ENCODE peak calls at places on chromosomes 4 and X, in five cellular contexts. Y is transverse colon, W is breast epithelium, C is stomach, L is HepG2. J is an unnamed sample.

GRCh38 chrX:68415289-68415688 is 18.0 kb downstream of the OPHN1 start:
- DNase-seq in Y (no peak), W (peak; percentile 36), C (peak; percentile 27), L (no peak), J (no peak)

GRCh38 chrX:50183891-50184290 is 16.9 kb downstream of the AKAP4 start:
- DNase-seq in Y (no peak), W (no peak), C (no peak), L (no peak), J (no peak)

GRCh38 chr4:2934077-2934812 is 29.0 kb downstream of the NOP14 start:
- DNase-seq in Y (peak; percentile 69), W (peak; percentile 51), C (peak; percentile 57), L (no peak), J (no peak)

GRCh38 chr4:88219099-88219498 is 60.7 kb upstream of the ABCG2 start:
- DNase-seq in Y (no peak), W (no peak), C (no peak), L (peak; percentile 30), J (peak; percentile 25)

GRCh38 chr4:169815606-169816005 is 57.9 kb upstream of the HPF1 start:
- DNase-seq in Y (no peak), W (no peak), C (no peak), L (peak; percentile 2), J (no peak)

GRCh38 chrX:24842486-24842885 is 148.8 kb downstream of the POLA1 start:
- DNase-seq in Y (no peak), W (no peak), C (no peak), L (no peak), J (no peak)

GRCh38 chr4:24988776-24989175 is 42.0 kb downstream of the LGI2 start:
- DNase-seq in Y (no peak), W (no peak), C (no peak), L (peak; percentile 13), J (no peak)

GRCh38 chr4:55864577-55865223 is 11.3 kb downstream of the EXOC1 start:
- DNase-seq in Y (no peak), W (no peak), C (no peak), L (no peak), J (no peak)

GRCh38 chr4:63700569-63700968 is 708.7 kb downstream of the TECRL start:
- DNase-seq in Y (no peak), W (no peak), C (no peak), L (no peak), J (no peak)

GRCh38 chr4:8585186-8585585 is 5.0 kb downstream of the GPR78 start:
- DNase-seq in Y (no peak), W (no peak), C (no peak), L (no peak), J (no peak)

GRCh38 chr4:129344058-129344457 is 248.1 kb downstream of the C4orf33 start:
- DNase-seq in Y (peak; percentile 31), W (no peak), C (no peak), L (peak; percentile 19), J (no peak)

GRCh38 chrX:48894891-48895290 is 2.7 kb downstream of the TIMM17B start:
- DNase-seq in Y (no peak), W (no peak), C (no peak), L (no peak), J (no peak)

GRCh38 chr4:77903186-77903585 is 40.6 kb downstream of the MRPL1 start:
- DNase-seq in Y (no peak), W (no peak), C (no peak), L (no peak), J (no peak)

GRCh38 chr4:152100378-152101201 is 339.8 kb upstream of the GATB start:
- DNase-seq in Y (peak; percentile 38), W (no peak), C (peak; percentile 37), L (no peak), J (no peak)

GRCh38 chr4:98363431-98363830 is 102.2 kb downstream of the RAP1GDS1 start:
- DNase-seq in Y (no peak), W (no peak), C (no peak), L (no peak), J (no peak)

GRCh38 chr4:183989471-183989870 is 84.4 kb downstream of the STOX2 start:
- DNase-seq in Y (no peak), W (no peak), C (no peak), L (no peak), J (no peak)

GRCh38 chr4:172173206-172173605 is 360.0 kb downstream of the GALNTL6 start:
- DNase-seq in Y (no peak), W (no peak), C (no peak), L (no peak), J (no peak)

GRCh38 chrX:101973066-101973465 is 41.2 kb upstream of the ZMAT1 start:
- DNase-seq in Y (no peak), W (no peak), C (no peak), L (no peak), J (no peak)

GRCh38 chr4:79294064-79294463 is 31.8 kb downstream of the NAA11 start:
- DNase-seq in Y (no peak), W (no peak), C (no peak), L (peak; percentile 60), J (no peak)

GRCh38 chrX:41906515-41907165 is 16.7 kb downstream of the CASK start:
- DNase-seq in Y (no peak), W (no peak), C (no peak), L (no peak), J (no peak)

GRCh38 chrX:85024562-85024961 is 20.9 kb downstream of the APOOL start:
- DNase-seq in Y (no peak), W (no peak), C (no peak), L (no peak), J (no peak)

GRCh38 chrX:56113785-56114436 is 118.2 kb upstream of the KLF8 start:
- DNase-seq in Y (no peak), W (no peak), C (no peak), L (no peak), J (no peak)

GRCh38 chrX:13659057-13659456 is 6.1 kb downstream of the TCEANC start:
- DNase-seq in Y (no peak), W (no peak), C (no peak), L (peak; percentile 8), J (no peak)

GRCh38 chrX:68403060-68403459 is 30.2 kb downstream of the OPHN1 start:
- DNase-seq in Y (no peak), W (no peak), C (no peak), L (no peak), J (no peak)

GRCh38 chr4:93303440-93303839 is 525.1 kb upstream of the ATOH1 start:
- DNase-seq in Y (no peak), W (no peak), C (no peak), L (no peak), J (no peak)

GRCh38 chrX:9790866-9791265 is 4.6 kb downstream of the SHROOM2 start:
- DNase-seq in Y (no peak), W (no peak), C (no peak), L (no peak), J (no peak)

GRCh38 chrX:139052461-139052860 is 340.9 kb upstream of the FGF13 start:
- DNase-seq in Y (no peak), W (no peak), C (no peak), L (no peak), J (no peak)

GRCh38 chr4:30719363-30720020 is 677 bp upstream of the PCDH7 start:
- DNase-seq in Y (peak; percentile 40), W (no peak), C (peak; percentile 52), L (no peak), J (peak; percentile 69)

GRCh38 chr4:73383452-73383851 is 20.6 kb upstream of the ALB start:
- DNase-seq in Y (no peak), W (no peak), C (no peak), L (no peak), J (no peak)

GRCh38 chr4:153684182-153685073 is at the start of gene TLR2:
- DNase-seq in Y (peak; percentile 73), W (peak; percentile 58), C (peak; percentile 85), L (no peak), J (peak; percentile 48)
- TF ChIP-seq POLR2A in Y (peak; percentile 38), W (no peak), C (no peak), L (no peak), J (peak; percentile 49)

DNA sequence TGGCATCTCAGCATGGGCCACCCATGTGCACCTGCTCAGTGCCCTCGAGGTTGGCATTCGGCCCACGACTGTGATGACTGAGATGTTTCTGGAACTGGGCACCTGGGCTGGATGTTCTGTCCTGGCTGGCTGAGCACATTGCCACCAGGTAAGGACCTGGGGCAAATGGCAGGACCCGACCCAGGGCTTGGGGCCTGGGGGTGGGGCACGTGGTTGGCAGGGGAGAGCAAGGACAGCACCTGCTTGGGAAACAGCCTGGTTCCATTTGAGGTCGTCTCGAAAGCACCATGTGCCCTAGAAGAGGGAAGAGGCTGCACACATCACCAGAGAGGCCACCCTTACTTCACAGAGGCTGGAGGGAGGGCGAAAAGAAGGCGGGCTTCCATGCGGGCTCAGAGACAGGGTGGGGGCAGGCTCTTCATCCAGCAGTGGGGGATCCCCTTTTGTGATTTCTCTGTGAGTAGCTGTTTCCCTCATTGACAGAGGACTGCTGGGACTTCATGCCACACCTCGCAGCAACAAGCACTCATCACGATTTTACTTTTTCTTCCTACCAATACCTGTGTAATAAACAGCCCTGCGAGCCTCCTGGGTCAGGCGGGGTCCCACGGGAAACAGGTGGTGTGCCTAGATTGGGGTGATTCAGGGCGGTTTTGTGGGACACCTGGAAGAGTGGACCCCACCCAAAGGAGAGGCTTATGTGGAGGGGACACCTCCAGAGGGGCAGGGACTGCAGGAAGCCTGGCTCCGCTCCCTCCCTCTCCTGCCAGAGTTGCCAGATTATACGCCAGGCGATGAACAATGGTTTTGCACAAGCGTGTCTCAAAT is 12.0 kb downstream of the TMEM187 start:
- DNase-seq in Y (no peak), W (no peak), C (no peak), L (no peak), J (no peak)
- TF ChIP-seq POLR2AphosphoS5 in Y (no peak), W (no peak), C (no peak), L (no peak), J (no peak)

DNA sequence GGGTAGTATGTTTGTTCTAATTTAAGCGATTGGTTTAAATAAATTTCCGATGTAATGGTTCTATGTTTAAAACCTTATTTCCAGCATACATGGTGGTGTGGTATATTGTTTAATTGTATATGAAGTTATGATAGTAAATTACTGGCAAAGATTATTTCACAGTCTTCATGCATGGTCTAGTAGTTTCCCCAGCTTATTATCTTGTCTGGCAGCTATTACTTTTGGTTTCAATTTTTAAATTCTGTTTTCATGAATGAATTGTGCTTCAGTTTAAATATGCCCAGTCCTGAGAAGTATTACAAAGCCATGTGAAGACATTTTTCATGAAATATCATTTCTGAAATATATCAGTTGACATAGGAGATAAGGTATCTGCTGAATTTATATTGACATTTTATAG is 6.3 kb downstream of the ALG13 start:
- DNase-seq in Y (no peak), W (no peak), C (no peak), L (no peak), J (no peak)
- H3K36me3 ChIP-seq in Y (no peaks in the 10 kb centered on the region), W (no peaks in the 10 kb centered on the region), C (peaks cover 44% of the 10 kb centered on the region), L (peaks cover 4% of the 10 kb centered on the region), J (no peaks in the 10 kb centered on the region)

DNA sequence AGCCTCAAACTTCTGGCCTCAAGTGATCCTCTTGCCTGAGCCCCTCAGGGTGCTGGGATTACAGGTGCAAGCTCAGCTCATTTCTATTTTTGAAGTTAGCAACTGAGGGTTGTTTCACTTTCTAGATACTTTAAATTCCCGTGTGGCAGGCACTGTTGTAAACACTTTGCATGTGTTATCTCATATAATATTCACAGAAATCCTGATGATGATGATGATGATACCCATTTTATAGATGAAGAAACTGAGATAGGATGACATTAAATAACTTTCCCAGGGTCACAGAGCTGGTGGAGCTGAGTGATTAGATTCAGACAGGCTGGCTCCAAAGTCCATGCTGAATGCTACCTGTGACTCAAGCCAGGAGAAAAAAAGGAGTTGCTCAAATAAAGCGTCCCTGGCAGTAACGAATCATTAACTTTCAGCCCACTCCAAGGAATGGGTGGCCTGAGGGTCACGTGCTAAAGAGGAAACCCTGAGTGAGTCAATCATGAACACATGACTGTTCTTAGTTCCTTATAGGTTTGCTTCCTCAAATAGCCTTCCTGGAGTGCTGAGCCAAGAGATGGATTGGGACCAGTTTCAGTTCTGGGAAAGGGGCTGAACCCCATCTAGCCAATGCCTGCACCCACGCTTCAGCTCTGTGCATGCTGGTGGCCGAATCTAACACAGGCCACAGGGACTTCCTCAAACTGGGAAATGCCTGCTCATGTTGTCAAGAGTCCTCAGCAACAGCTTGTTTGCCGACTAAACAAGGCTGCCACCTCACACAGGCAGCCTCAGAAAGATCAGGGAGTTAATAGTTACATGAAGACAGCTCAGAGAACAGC is 52.8 kb downstream of the RBM47 start:
- DNase-seq in Y (peak; percentile 82), W (peak; percentile 75), C (peak; percentile 85), L (peak; percentile 98), J (peak; percentile 86)
- TF ChIP-seq POLR2A in Y (peak; percentile 56), W (no peak), C (no peak), L (peak; percentile 57), J (no peak)